ENCODE peak calls at places on chromosomes 5 and 9, in seven cellular contexts. One of them, this sample, is unnamed.
A peak's percentile ranks its signal among the peaks of the same experiment; 100 is the strongest.

GRCh38 chr5:40680741-40681350 is 1.1 kb downstream of the PTGER4 start:
- DNase-seq in tibial artery: no peak
- DNase-seq in GM10248: peak; percentile 22
- DNase-seq in CD8-positive, alpha-beta T cell: peak; percentile 54
- DNase-seq in chondrocyte: peak; percentile 89
- DNase-seq in BE2C: no peak
- DNase-seq in HCT116: no peak
- DNase-seq in this sample: peak; percentile 52

GRCh38 chr9:1170918-1171317 is 120.8 kb downstream of the DMRT2 start:
- DNase-seq in CD8-positive, alpha-beta T cell: no peak
- DNase-seq in BE2C: no peak
- DNase-seq in chondrocyte: no peak
- DNase-seq in tibial artery: no peak
- DNase-seq in GM10248: no peak
- DNase-seq in HCT116: no peak
- DNase-seq in this sample: no peak

GRCh38 chr9:134304712-134305111 is 21.5 kb upstream of the RXRA start:
- DNase-seq in chondrocyte: peak; percentile 54
- DNase-seq in BE2C: no peak
- DNase-seq in CD8-positive, alpha-beta T cell: no peak
- DNase-seq in GM10248: no peak
- DNase-seq in tibial artery: peak; percentile 42
- DNase-seq in HCT116: no peak
- DNase-seq in this sample: no peak

GRCh38 chr9:70962761-70963445 is 158.5 kb downstream of the TRPM3 start:
- DNase-seq in tibial artery: no peak
- DNase-seq in GM10248: no peak
- DNase-seq in CD8-positive, alpha-beta T cell: no peak
- DNase-seq in HCT116: no peak
- DNase-seq in chondrocyte: no peak
- DNase-seq in BE2C: no peak
- DNase-seq in this sample: no peak

GRCh38 chr9:132411091-132411508 is 1.1 kb downstream of the CFAP77 start:
- DNase-seq in HCT116: peak; percentile 68
- DNase-seq in BE2C: peak; percentile 66
- DNase-seq in chondrocyte: no peak
- DNase-seq in tibial artery: no peak
- DNase-seq in CD8-positive, alpha-beta T cell: peak; percentile 70
- DNase-seq in GM10248: peak; percentile 75
- DNase-seq in this sample: peak; percentile 54

GRCh38 chr5:177591690-177592009 is 353 bp upstream of the TMED9 start:
- DNase-seq in CD8-positive, alpha-beta T cell: no peak
- DNase-seq in HCT116: no peak
- DNase-seq in chondrocyte: no peak
- DNase-seq in BE2C: no peak
- DNase-seq in tibial artery: no peak
- DNase-seq in GM10248: no peak
- DNase-seq in this sample: no peak

GRCh38 chr5:87156631-87157030 is 111.1 kb upstream of the RASA1 start:
- DNase-seq in chondrocyte: no peak
- DNase-seq in tibial artery: no peak
- DNase-seq in HCT116: no peak
- DNase-seq in GM10248: no peak
- DNase-seq in CD8-positive, alpha-beta T cell: no peak
- DNase-seq in BE2C: no peak
- DNase-seq in this sample: no peak

GRCh38 chr5:134131578-134132350 is 17.3 kb downstream of the TCF7 start:
- DNase-seq in CD8-positive, alpha-beta T cell: no peak
- DNase-seq in chondrocyte: peak; percentile 80
- DNase-seq in GM10248: no peak
- DNase-seq in tibial artery: peak; percentile 55
- DNase-seq in BE2C: peak; percentile 2
- DNase-seq in HCT116: no peak
- DNase-seq in this sample: no peak

GRCh38 chr5:42919600-42919999 is 107.9 kb upstream of the SELENOP start:
- DNase-seq in HCT116: no peak
- DNase-seq in tibial artery: no peak
- DNase-seq in GM10248: no peak
- DNase-seq in CD8-positive, alpha-beta T cell: no peak
- DNase-seq in chondrocyte: no peak
- DNase-seq in BE2C: no peak
- DNase-seq in this sample: no peak

GRCh38 chr9:16103613-16104012 is 550.8 kb downstream of the CCDC171 start:
- DNase-seq in BE2C: no peak
- DNase-seq in chondrocyte: no peak
- DNase-seq in HCT116: no peak
- DNase-seq in CD8-positive, alpha-beta T cell: no peak
- DNase-seq in GM10248: no peak
- DNase-seq in tibial artery: peak; percentile 80
- DNase-seq in this sample: no peak

GRCh38 chr5:68060382-68060781 is 155.2 kb upstream of the PIK3R1 start:
- DNase-seq in CD8-positive, alpha-beta T cell: no peak
- DNase-seq in HCT116: no peak
- DNase-seq in GM10248: no peak
- DNase-seq in tibial artery: no peak
- DNase-seq in chondrocyte: no peak
- DNase-seq in BE2C: no peak
- DNase-seq in this sample: no peak

GRCh38 chr5:147893820-147894219 is 12.5 kb downstream of the C5orf46 start:
- DNase-seq in BE2C: no peak
- DNase-seq in GM10248: no peak
- DNase-seq in chondrocyte: no peak
- DNase-seq in HCT116: no peak
- DNase-seq in CD8-positive, alpha-beta T cell: no peak
- DNase-seq in tibial artery: no peak
- DNase-seq in this sample: no peak

GRCh38 chr5:5466227-5466626 is 43.8 kb downstream of the ICE1 start:
- DNase-seq in BE2C: no peak
- DNase-seq in CD8-positive, alpha-beta T cell: no peak
- DNase-seq in GM10248: no peak
- DNase-seq in tibial artery: no peak
- DNase-seq in chondrocyte: no peak
- DNase-seq in HCT116: no peak
- DNase-seq in this sample: no peak

GRCh38 chr5:160463775-160464465 is 42.3 kb downstream of the PTTG1 start:
- DNase-seq in tibial artery: no peak
- DNase-seq in GM10248: no peak
- DNase-seq in BE2C: no peak
- DNase-seq in CD8-positive, alpha-beta T cell: no peak
- DNase-seq in HCT116: no peak
- DNase-seq in chondrocyte: no peak
- DNase-seq in this sample: no peak

GRCh38 chr5:123670981-123671557 is 159.1 kb downstream of the CSNK1G3 start:
- DNase-seq in tibial artery: no peak
- DNase-seq in HCT116: peak; percentile 34
- DNase-seq in GM10248: peak; percentile 21
- DNase-seq in BE2C: peak; percentile 54
- DNase-seq in CD8-positive, alpha-beta T cell: peak; percentile 33
- DNase-seq in chondrocyte: no peak
- DNase-seq in this sample: peak; percentile 18

GRCh38 chr9:115229496-115229895 is 111.5 kb upstream of the TNC start:
- DNase-seq in tibial artery: no peak
- DNase-seq in chondrocyte: no peak
- DNase-seq in BE2C: no peak
- DNase-seq in CD8-positive, alpha-beta T cell: no peak
- DNase-seq in GM10248: no peak
- DNase-seq in HCT116: peak; percentile 27
- DNase-seq in this sample: no peak

GRCh38 chr5:164860896-164861295 is 1355.5 kb downstream of the MAT2B start:
- DNase-seq in GM10248: no peak
- DNase-seq in tibial artery: no peak
- DNase-seq in CD8-positive, alpha-beta T cell: no peak
- DNase-seq in chondrocyte: no peak
- DNase-seq in BE2C: no peak
- DNase-seq in HCT116: no peak
- DNase-seq in this sample: no peak

GRCh38 chr5:177494356-177495195 is 2.8 kb downstream of the PDLIM7 start:
- DNase-seq in CD8-positive, alpha-beta T cell: no peak
- DNase-seq in BE2C: peak; percentile 69
- DNase-seq in tibial artery: peak; percentile 93
- DNase-seq in HCT116: peak; percentile 49
- DNase-seq in chondrocyte: no peak
- DNase-seq in GM10248: peak; percentile 67
- DNase-seq in this sample: no peak

GRCh38 chr9:130555061-130555460 is 24.3 kb upstream of the FUBP3 start:
- DNase-seq in GM10248: no peak
- DNase-seq in BE2C: no peak
- DNase-seq in CD8-positive, alpha-beta T cell: no peak
- DNase-seq in chondrocyte: no peak
- DNase-seq in HCT116: no peak
- DNase-seq in tibial artery: no peak
- DNase-seq in this sample: no peak

GRCh38 chr5:42573386-42573785 is 150.1 kb downstream of the GHR start:
- DNase-seq in CD8-positive, alpha-beta T cell: no peak
- DNase-seq in GM10248: no peak
- DNase-seq in tibial artery: no peak
- DNase-seq in HCT116: no peak
- DNase-seq in chondrocyte: no peak
- DNase-seq in BE2C: no peak
- DNase-seq in this sample: no peak

GRCh38 chr9:101365181-101365580 is 19.6 kb downstream of the BAAT start:
- DNase-seq in CD8-positive, alpha-beta T cell: no peak
- DNase-seq in chondrocyte: no peak
- DNase-seq in tibial artery: no peak
- DNase-seq in BE2C: no peak
- DNase-seq in HCT116: no peak
- DNase-seq in GM10248: no peak
- DNase-seq in this sample: no peak

GRCh38 chr9:35028341-35028740 is 38.8 kb downstream of the DNAJB5 start:
- DNase-seq in CD8-positive, alpha-beta T cell: no peak
- DNase-seq in GM10248: no peak
- DNase-seq in tibial artery: no peak
- DNase-seq in BE2C: no peak
- DNase-seq in chondrocyte: no peak
- DNase-seq in HCT116: no peak
- DNase-seq in this sample: no peak

GRCh38 chr5:56457887-56458451 is 224.8 kb upstream of the ANKRD55 start:
- DNase-seq in tibial artery: no peak
- DNase-seq in BE2C: no peak
- DNase-seq in GM10248: no peak
- DNase-seq in chondrocyte: no peak
- DNase-seq in HCT116: no peak
- DNase-seq in CD8-positive, alpha-beta T cell: no peak
- DNase-seq in this sample: no peak

GRCh38 chr9:95124582-95125359 is 192.7 kb downstream of the FANCC start:
- DNase-seq in GM10248: no peak
- DNase-seq in CD8-positive, alpha-beta T cell: no peak
- DNase-seq in tibial artery: no peak
- DNase-seq in HCT116: no peak
- DNase-seq in chondrocyte: no peak
- DNase-seq in BE2C: peak; percentile 63
- DNase-seq in this sample: no peak
- TF ChIP-seq CTCF in GM10248: no peak
- TF ChIP-seq CTCF in CD8-positive, alpha-beta T cell: no peak
- TF ChIP-seq CTCF in tibial artery: peak; percentile 9
- TF ChIP-seq CTCF in HCT116: peak; percentile 40
- TF ChIP-seq CTCF in chondrocyte: peak; percentile 64
- TF ChIP-seq CTCF in BE2C: peak; percentile 81
- TF ChIP-seq CTCF in this sample: no peak

DNA sequence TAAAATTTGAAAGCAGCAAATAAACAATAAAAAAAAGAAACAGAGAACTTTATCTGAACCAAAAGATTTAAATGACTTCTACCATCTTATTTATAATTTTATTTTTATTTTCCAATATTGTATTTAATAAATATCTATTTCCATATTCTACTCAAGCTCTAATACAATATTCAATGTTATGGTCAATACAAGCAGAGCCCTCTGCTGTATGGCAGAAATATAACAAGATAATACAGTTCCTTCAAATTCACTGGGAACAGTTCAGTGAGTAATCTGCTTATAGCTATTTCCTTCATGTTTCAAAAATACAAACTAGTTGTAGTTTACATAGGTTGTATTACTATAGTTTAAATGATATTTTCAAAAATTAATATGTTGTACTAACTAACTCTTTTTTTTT is 332.7 kb downstream of the PRDM9 start:
- DNase-seq in GM10248: no peak
- DNase-seq in chondrocyte: no peak
- DNase-seq in HCT116: no peak
- DNase-seq in BE2C: no peak
- DNase-seq in tibial artery: no peak
- DNase-seq in CD8-positive, alpha-beta T cell: no peak
- DNase-seq in this sample: no peak
- TF ChIP-seq CTCF in GM10248: no peak
- TF ChIP-seq CTCF in chondrocyte: peak; percentile 67
- TF ChIP-seq CTCF in HCT116: no peak
- TF ChIP-seq CTCF in BE2C: peak; percentile 12
- TF ChIP-seq CTCF in tibial artery: no peak
- TF ChIP-seq CTCF in CD8-positive, alpha-beta T cell: no peak
- TF ChIP-seq CTCF in this sample: no peak

DNA sequence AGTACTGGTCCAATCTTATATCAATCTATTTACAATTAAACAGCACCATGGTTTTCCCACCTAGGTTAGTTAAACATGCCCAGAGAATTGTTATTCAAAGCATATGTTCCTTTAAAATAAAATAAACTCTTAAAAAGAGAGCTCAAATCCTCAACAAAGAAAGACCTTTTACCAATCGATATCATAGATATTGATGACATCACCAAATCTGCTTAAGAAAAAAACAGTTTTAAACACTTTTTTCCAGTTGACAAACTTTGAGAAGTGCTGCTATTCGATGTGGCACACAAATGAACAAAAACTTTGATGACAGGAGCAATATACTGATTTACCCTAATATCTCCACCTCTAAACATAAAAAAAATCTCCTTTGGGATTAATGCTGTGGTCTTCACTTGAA is 15.7 kb downstream of the EFCAB9 start:
- DNase-seq in GM10248: no peak
- DNase-seq in tibial artery: no peak
- DNase-seq in BE2C: no peak
- DNase-seq in chondrocyte: no peak
- DNase-seq in HCT116: no peak
- DNase-seq in CD8-positive, alpha-beta T cell: no peak
- DNase-seq in this sample: no peak
- TF ChIP-seq CTCF in GM10248: no peak
- TF ChIP-seq CTCF in tibial artery: no peak
- TF ChIP-seq CTCF in BE2C: no peak
- TF ChIP-seq CTCF in chondrocyte: no peak
- TF ChIP-seq CTCF in HCT116: no peak
- TF ChIP-seq CTCF in CD8-positive, alpha-beta T cell: no peak
- TF ChIP-seq CTCF in this sample: no peak

DNA sequence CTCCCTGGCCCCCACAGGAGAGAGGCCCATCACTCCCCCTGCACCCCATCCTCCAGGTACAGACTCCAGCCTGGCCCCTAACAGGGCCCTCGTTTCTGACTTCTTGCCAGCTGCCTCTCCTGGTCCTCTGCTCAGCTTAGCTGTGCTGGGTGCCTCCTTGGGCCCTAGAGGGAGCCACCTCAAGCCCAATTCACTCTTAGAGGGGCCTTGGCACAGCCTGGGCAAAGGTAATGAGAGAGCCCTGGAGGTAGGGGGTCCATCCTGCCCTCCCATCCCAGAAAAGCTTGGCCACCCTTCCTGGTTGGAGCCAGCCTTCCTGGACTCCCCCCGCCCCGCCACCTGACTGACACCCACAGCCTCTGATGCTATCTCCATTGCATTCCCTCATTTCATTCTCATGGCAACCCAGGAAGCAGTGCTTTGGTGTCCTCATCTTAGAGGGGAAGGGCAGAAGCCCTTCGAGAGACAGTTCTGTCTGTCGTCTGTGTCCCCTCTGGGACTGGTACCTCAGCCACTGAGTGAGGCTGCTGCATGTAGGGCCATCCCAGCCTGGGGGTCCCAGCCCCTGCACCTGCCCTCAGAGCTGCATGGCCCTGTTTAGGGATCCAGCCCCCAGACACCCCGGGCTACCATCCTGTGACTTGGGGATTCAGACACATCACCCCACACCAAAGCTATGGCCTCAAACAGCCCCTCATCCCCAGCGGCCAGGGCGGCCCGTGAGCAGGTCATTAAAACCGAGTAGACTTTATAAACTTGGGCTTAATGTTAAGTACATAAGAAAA is 95.5 kb downstream of the BARX1 start:
- DNase-seq in BE2C: no peak
- DNase-seq in HCT116: no peak
- DNase-seq in tibial artery: no peak
- DNase-seq in GM10248: peak; percentile 10
- DNase-seq in CD8-positive, alpha-beta T cell: no peak
- DNase-seq in chondrocyte: no peak
- DNase-seq in this sample: no peak
- TF ChIP-seq CTCF in BE2C: no peak
- TF ChIP-seq CTCF in HCT116: peak; percentile 39
- TF ChIP-seq CTCF in tibial artery: no peak
- TF ChIP-seq CTCF in GM10248: no peak
- TF ChIP-seq CTCF in CD8-positive, alpha-beta T cell: no peak
- TF ChIP-seq CTCF in chondrocyte: no peak
- TF ChIP-seq CTCF in this sample: no peak

This sample was measured in natural killer cell.